ENCODE peak calls at places on chromosomes 13 and 19, in five cellular contexts. Q is fibroblast of lung, H is COLO829, V is AG09309, Y is MM.1S. J is an unnamed sample.

GRCh38 chr19:50795665-50796073 is 5.5 kb downstream of the ACP4 start:
- DNase-seq in Q (no peak), H (no peak), V (no peak), Y (no peak), J (no peak)

GRCh38 chr19:18346091-18346490 is 5.7 kb downstream of the PGPEP1 start:
- DNase-seq in Q (no peak), H (no peak), V (no peak), Y (no peak), J (no peak)

GRCh38 chr19:12967907-12968306 is 1.5 kb upstream of the DAND5 start:
- DNase-seq in Q (no peak), H (peak), V (no peak), Y (no peak), J (no peak)

GRCh38 chr19:51107406-51108065 is 673 bp downstream of the CTU1 start:
- DNase-seq in Q (peak), H (no peak), V (no peak), Y (no peak), J (peak)

GRCh38 chr19:50178859-50179537 is 15.9 kb upstream of the IZUMO2 start:
- DNase-seq in Q (no peak), H (no peak), V (no peak), Y (no peak), J (no peak)

GRCh38 chr13:99757756-99758464 is 213.7 kb downstream of the ZIC5 start:
- DNase-seq in Q (no peak), H (no peak), V (no peak), Y (no peak), J (no peak)

GRCh38 chr13:73366241-73366640 is 307.4 kb downstream of the KLF5 start:
- DNase-seq in Q (no peak), H (no peak), V (no peak), Y (no peak), J (no peak)

GRCh38 chr19:34217952-34218817 is 36.2 kb upstream of the GARRE1 start:
- DNase-seq in Q (peak), H (peak), V (peak), Y (no peak), J (peak)